ENCODE peak calls at places on chromosomes 3 and 15, in five cellular contexts. F, S, Q, T and H are unnamed samples.

GRCh38 chr15:61275901-61276300 is 46.8 kb upstream of the RORA start:
- DNase-seq in Q (no peak), T (no peak), S (no peak), F (no peak), H (no peak)

GRCh38 chr3:174016186-174016585 is 618.6 kb downstream of the NLGN1 start:
- DNase-seq in T (no peak), Q (no peak), F (peak; percentile 90), S (no peak), H (no peak)

GRCh38 chr3:185997130-185997529 is 59.3 kb upstream of the TRA2B start:
- DNase-seq in Q (no peak), T (no peak), F (no peak), S (no peak), H (no peak)

GRCh38 chr3:71111784-71112440 is 471.6 kb downstream of the FOXP1 start:
- DNase-seq in F (peak; percentile 90), Q (no peak), T (no peak), S (no peak), H (no peak)

GRCh38 chr3:194472290-194472920 is 14.4 kb downstream of the ATP13A3 start:
- DNase-seq in T (no peak), F (peak; percentile 71), S (no peak), Q (no peak), H (no peak)

GRCh38 chr15:31930967-31931366 is 99.3 kb upstream of the CHRNA7 start:
- DNase-seq in T (no peak), S (no peak), F (peak; percentile 30), Q (no peak), H (no peak)

GRCh38 chr15:79829950-79830349 is 66.9 kb downstream of the MTHFS start:
- DNase-seq in S (no peak), T (no peak), Q (no peak), F (no peak), H (no peak)

GRCh38 chr3:130729154-130729553 is 17.5 kb downstream of the PIK3R4 start:
- DNase-seq in S (no peak), Q (no peak), F (no peak), T (no peak), H (no peak)

GRCh38 chr15:26518885-26519284 is 254.0 kb downstream of the GABRB3 start:
- DNase-seq in F (no peak), T (no peak), S (no peak), Q (no peak), H (no peak)

GRCh38 chr15:100520132-100520921 is 8.4 kb downstream of the CERS3 start:
- DNase-seq in S (no peak), Q (no peak), F (no peak), T (no peak), H (peak; percentile 53)

DNA sequence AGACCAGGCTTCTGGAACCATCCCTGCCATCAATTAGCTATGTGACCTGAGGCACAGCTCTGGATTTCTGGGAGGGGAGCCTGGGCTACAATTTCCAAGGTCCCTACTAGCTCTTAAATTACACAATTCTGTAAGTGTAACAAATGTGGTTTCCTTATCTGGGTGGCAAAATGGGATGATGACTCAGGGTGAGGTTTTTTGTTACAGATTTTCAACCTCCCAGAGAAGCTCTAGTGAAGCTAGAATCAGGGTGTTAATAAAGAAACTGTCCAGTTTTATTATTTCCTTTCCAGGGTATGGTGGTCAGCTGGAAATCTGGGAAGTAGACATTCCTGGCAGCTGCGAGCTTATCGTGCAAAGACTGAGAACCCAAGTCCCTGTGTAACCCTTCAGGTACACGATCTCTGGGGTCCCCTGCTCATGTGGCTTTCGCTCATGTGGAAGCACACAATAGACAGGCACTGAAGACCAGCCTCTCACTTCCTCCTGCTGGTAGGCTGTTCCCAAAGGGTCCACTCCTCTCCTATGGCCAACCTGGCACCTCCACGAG is 7.3 kb downstream of the RAB27A start:
- DNase-seq in F (peak; percentile 91), S (no peak), Q (no peak), T (no peak), H (no peak)
- TF ChIP-seq CTCF in F (no peak), S (no peak), Q (no peak), T (no peak), H (no peak)

GRCh38 chr3:127694467-127695215 is 21.9 kb downstream of the ABTB1 start:
- DNase-seq in Q (peak; percentile 60), F (peak; percentile 11), T (peak; percentile 71), S (no peak), H (no peak)
- TF ChIP-seq CTCF in Q (no peak), F (peak; percentile 6), T (peak; percentile 29), S (peak; percentile 47), H (peak; percentile 18)

GRCh38 chr3:105827101-105827634 is 41.6 kb downstream of the CBLB start:
- DNase-seq in T (no peak), F (peak; percentile 61), S (no peak), Q (no peak), H (no peak)

GRCh38 chr3:105828703-105829102 is 40.1 kb downstream of the CBLB start:
- DNase-seq in Q (no peak), S (no peak), F (no peak), T (no peak), H (no peak)

GRCh38 chr3:105829229-105829628 is 39.6 kb downstream of the CBLB start:
- DNase-seq in F (no peak), S (no peak), T (no peak), Q (no peak), H (no peak)

GRCh38 chr3:105829879-105830622 is 38.8 kb downstream of the CBLB start:
- DNase-seq in Q (no peak), T (no peak), S (no peak), F (peak; percentile 60), H (no peak)

DNA sequence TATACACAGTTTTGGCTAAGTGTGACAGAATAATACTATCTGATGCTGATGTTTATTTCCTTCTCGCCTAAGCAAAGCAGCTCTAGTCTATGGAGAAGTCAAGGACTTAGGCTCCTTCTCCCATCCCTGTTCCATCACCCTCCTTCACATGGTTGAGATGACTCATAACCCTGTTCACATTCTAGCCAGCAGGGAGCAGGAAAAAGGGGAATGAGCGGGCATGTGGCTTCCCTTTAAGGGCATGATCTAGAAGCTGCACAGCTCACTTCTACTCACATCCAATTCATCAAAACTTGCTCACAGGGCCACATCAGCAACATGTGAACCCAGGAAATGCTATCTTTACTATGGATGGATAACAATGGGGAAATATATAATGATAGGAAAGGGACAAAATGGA is 40.9 kb downstream of the CBLB start:
- DNase-seq in S (no peak), Q (peak; percentile 22), T (no peak), F (peak; percentile 93), H (no peak)
- TF ChIP-seq CTCF in S (no peak), Q (no peak), T (no peak), F (peak; percentile 51), H (no peak)

GRCh38 chr3:14844386-14845170 is 25.8 kb downstream of the FGD5 start:
- DNase-seq in F (no peak), T (no peak), S (no peak), Q (no peak), H (no peak)
- TF ChIP-seq CTCF in F (no peak), T (no peak), S (no peak), Q (no peak), H (no peak)